ENCODE peak calls at places on chromosomes 12 and 14, in six cellular contexts. V, Z, P, T, H and O are unnamed samples.

GRCh38 chr12:101969-102878 is 35.7 kb downstream of the IQSEC3 start:
- DNase-seq in P (no peak), T (no peak), Z (no peak), V (peak; percentile 70), H (peak; percentile 30), O (peak; percentile 43)

GRCh38 chr14:55151601-55152000 is 22.5 kb downstream of the LGALS3 start:
- DNase-seq in V (no peak), P (peak; percentile 52), Z (no peak), T (no peak), H (no peak), O (no peak)

GRCh38 chr14:71060795-71061455 is 153.7 kb downstream of the PCNX1 start:
- DNase-seq in V (no peak), H (no peak), Z (no peak), P (peak; percentile 44), T (no peak), O (no peak)

GRCh38 chr12:129073157-129073915 is 220.1 kb downstream of the GLT1D1 start:
- DNase-seq in Z (no peak), P (no peak), V (no peak), H (no peak), T (no peak), O (no peak)

GRCh38 chr14:30125322-30125944 is 197.8 kb upstream of the PRKD1 start:
- DNase-seq in T (no peak), Z (no peak), P (no peak), V (no peak), H (no peak), O (no peak)

GRCh38 chr12:99436584-99436983 is 211.0 kb upstream of the GARIN6 start:
- DNase-seq in T (no peak), Z (no peak), P (no peak), H (no peak), V (no peak), O (no peak)

GRCh38 chr12:74732801-74733200 is 195.2 kb downstream of the ATXN7L3B start:
- DNase-seq in H (no peak), T (no peak), V (no peak), P (no peak), Z (no peak), O (no peak)

GRCh38 chr12:3004655-3005565 is 45.7 kb downstream of the TEAD4 start:
- DNase-seq in T (no peak), V (no peak), P (no peak), H (no peak), Z (no peak), O (no peak)

GRCh38 chr12:109738878-109739665 is 25.4 kb downstream of the FAM222A start:
- DNase-seq in V (no peak), Z (peak; percentile 24), T (peak; percentile 21), P (peak; percentile 1), H (no peak), O (peak; percentile 92)

GRCh38 chr12:5923043-5923605 is 21.9 kb downstream of the ANO2 start:
- DNase-seq in P (no peak), V (no peak), T (no peak), H (no peak), Z (no peak), O (no peak)
- TF ChIP-seq POLR2A in P (no peak), V (no peak), T (no peak), H (no peak), Z (no peak), O (no peak)

GRCh38 chr14:60724080-60724618 is at the start of gene SIX4:
- DNase-seq in T (peak; percentile 72), Z (peak; percentile 64), P (peak; percentile 92), H (peak; percentile 78), V (peak; percentile 77), O (peak; percentile 62)
- TF ChIP-seq POLR2A in T (peak; percentile 51), Z (peak; percentile 16), P (peak; percentile 82), H (peak; percentile 74), V (peak; percentile 69), O (peak; percentile 58)

GRCh38 chr12:68846811-68847210 is 38.8 kb downstream of the MDM2 start:
- DNase-seq in T (no peak), Z (no peak), P (no peak), V (no peak), H (no peak), O (no peak)

GRCh38 chr12:68844788-68845695 is 37.1 kb downstream of the MDM2 start:
- DNase-seq in Z (no peak), T (no peak), V (no peak), H (no peak), P (no peak), O (no peak)

GRCh38 chr12:68842123-68842522 is 34.1 kb downstream of the MDM2 start:
- DNase-seq in P (no peak), V (no peak), T (no peak), H (no peak), Z (no peak), O (no peak)

GRCh38 chr12:68842784-68843567 is 35.0 kb downstream of the MDM2 start:
- DNase-seq in H (no peak), T (no peak), P (no peak), V (no peak), Z (no peak), O (no peak)

GRCh38 chr12:68844318-68844745 is 36.4 kb downstream of the MDM2 start:
- DNase-seq in V (no peak), Z (no peak), T (no peak), H (no peak), P (no peak), O (no peak)
- TF ChIP-seq POLR2A in V (peak; percentile 22), Z (no peak), T (no peak), H (no peak), P (no peak), O (no peak)

GRCh38 chr14:23567186-23568020 is at the start of gene AP1G2:
- DNase-seq in P (peak; percentile 28), T (peak; percentile 93), H (peak; percentile 91), Z (peak; percentile 95), V (peak; percentile 91), O (no peak)
- TF ChIP-seq POLR2A in P (no peak), T (peak; percentile 63), H (peak; percentile 92), Z (peak; percentile 45), V (peak; percentile 86), O (no peak)

GRCh38 chr14:45134051-45134958 is at the start of gene FKBP3:
- DNase-seq in H (peak; percentile 99), Z (peak; percentile 94), T (peak; percentile 96), P (peak; percentile 99), V (peak; percentile 94), O (peak; percentile 79)

GRCh38 chr14:45133683-45134050 is 614 bp downstream of the FKBP3 start:
- DNase-seq in Z (no peak), T (no peak), H (no peak), P (no peak), V (no peak), O (no peak)

GRCh38 chr14:45140661-45141187 is 5.0 kb downstream of the FANCM start:
- DNase-seq in P (no peak), Z (no peak), V (no peak), H (peak; percentile 15), T (no peak), O (no peak)

GRCh38 chr14:45135181-45135580 is 549 bp upstream of the FANCM start:
- DNase-seq in Z (no peak), V (no peak), P (peak; percentile 43), T (no peak), H (no peak), O (no peak)

GRCh38 chr14:45135659-45136314 is at the start of gene FANCM:
- DNase-seq in Z (peak; percentile 91), T (peak; percentile 89), P (peak; percentile 98), V (peak; percentile 80), H (peak; percentile 98), O (peak; percentile 36)
- TF ChIP-seq POLR2A in Z (no peak), T (no peak), P (no peak), V (peak; percentile 68), H (peak; percentile 57), O (peak; percentile 58)

GRCh38 chr14:52949711-52950409 is 990 bp downstream of the FERMT2 start:
- DNase-seq in T (no peak), Z (no peak), V (no peak), P (peak; percentile 46), H (peak; percentile 48), O (peak; percentile 38)
- TF ChIP-seq POLR2A in T (peak; percentile 52), Z (peak; percentile 36), V (no peak), P (no peak), H (no peak), O (no peak)

DNA sequence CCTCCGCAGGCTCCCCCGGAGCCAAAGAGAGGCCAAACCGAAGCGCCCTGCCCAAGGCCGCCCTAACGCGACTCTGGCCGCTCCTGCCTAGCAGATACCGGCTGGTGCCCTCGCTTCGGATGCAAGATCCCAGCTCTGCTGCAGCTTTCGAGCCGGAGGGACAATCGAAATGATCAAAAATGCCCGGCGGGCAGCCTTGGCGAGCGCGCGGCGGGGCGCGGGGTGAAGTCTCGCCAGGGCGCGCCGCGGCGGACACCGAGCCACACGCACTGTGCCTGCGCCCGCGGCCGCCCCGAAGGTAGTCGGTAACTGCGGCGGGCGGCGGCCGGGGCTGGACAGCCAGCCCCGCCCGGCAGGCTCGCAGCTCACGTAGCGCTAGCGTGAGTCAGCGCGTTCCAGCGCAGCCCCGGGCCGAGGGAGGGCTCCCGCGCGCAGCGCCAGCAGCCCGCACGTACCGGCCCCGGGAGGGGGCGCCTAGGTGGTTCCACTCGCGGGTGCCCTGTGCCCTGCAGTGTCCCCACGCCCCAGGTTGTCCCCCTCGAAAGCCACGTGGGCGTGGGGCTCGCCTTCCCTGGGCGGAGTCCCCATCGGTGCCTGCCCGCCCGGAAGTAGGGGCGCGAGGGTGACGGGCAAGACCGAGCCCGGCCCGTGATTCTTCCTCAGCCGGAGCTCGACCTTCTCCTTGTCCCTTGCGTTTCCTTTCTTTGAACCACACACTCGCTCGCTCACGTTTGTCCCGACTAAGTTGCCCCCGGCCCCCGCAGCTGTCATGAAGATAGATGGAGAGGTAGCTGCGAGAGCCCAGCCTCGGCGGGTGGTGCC is 109.3 kb upstream of the EGLN3 start:
- DNase-seq in Z (peak; percentile 76), V (peak; percentile 79), H (peak; percentile 82), P (peak; percentile 50), T (peak; percentile 85), O (peak; percentile 77)
- TF ChIP-seq POLR2A in Z (no peak), V (peak; percentile 64), H (peak; percentile 60), P (no peak), T (no peak), O (no peak)

GRCh38 chr12:89673603-89674002 is 35.0 kb downstream of the ATP2B1 start:
- DNase-seq in Z (no peak), P (no peak), T (no peak), H (no peak), V (no peak), O (no peak)
- TF ChIP-seq POLR2A in Z (no peak), P (no peak), T (no peak), H (no peak), V (no peak), O (no peak)